ENCODE peak calls at places on chromosomes 11 and 22, in ten cellular contexts. One of them, this sample, is unnamed.

GRCh38 chr22:32712644-32713355 is 88.7 kb upstream of the TIMP3 start:
- DNase-seq in right lobe of liver: no peak
- DNase-seq in cardiac muscle cell: peak; percentile 41
- DNase-seq in neural progenitor cell: no peak
- DNase-seq in HCT116: no peak
- DNase-seq in fibroblast of lung: no peak
- DNase-seq in CD8-positive, alpha-beta T cell: no peak
- DNase-seq in vagina: no peak
- DNase-seq in heart left ventricle: no peak
- DNase-seq in thoracic aorta: no peak
- DNase-seq in this sample: no peak

GRCh38 chr11:15276616-15277015 is 161.9 kb downstream of the INSC start:
- DNase-seq in right lobe of liver: no peak
- DNase-seq in cardiac muscle cell: peak; percentile 6
- DNase-seq in neural progenitor cell: peak; percentile 61
- DNase-seq in HCT116: peak; percentile 4
- DNase-seq in fibroblast of lung: peak; percentile 31
- DNase-seq in CD8-positive, alpha-beta T cell: no peak
- DNase-seq in vagina: no peak
- DNase-seq in heart left ventricle: no peak
- DNase-seq in thoracic aorta: no peak
- DNase-seq in this sample: no peak

GRCh38 chr11:82403640-82404305 is 329.9 kb downstream of the FAM181B start:
- DNase-seq in right lobe of liver: no peak
- DNase-seq in cardiac muscle cell: no peak
- DNase-seq in neural progenitor cell: no peak
- DNase-seq in HCT116: no peak
- DNase-seq in fibroblast of lung: no peak
- DNase-seq in CD8-positive, alpha-beta T cell: no peak
- DNase-seq in vagina: no peak
- DNase-seq in heart left ventricle: no peak
- DNase-seq in thoracic aorta: no peak
- DNase-seq in this sample: peak; percentile 65

GRCh38 chr11:2427721-2428321 is 16.5 kb downstream of the TRPM5 start:
- DNase-seq in right lobe of liver: no peak
- DNase-seq in cardiac muscle cell: no peak
- DNase-seq in neural progenitor cell: no peak
- DNase-seq in HCT116: no peak
- DNase-seq in fibroblast of lung: no peak
- DNase-seq in CD8-positive, alpha-beta T cell: no peak
- DNase-seq in vagina: no peak
- DNase-seq in heart left ventricle: no peak
- DNase-seq in thoracic aorta: no peak
- DNase-seq in this sample: no peak

GRCh38 chr11:120147094-120147949 is 9.4 kb upstream of the TRIM29 start:
- DNase-seq in right lobe of liver: no peak
- DNase-seq in cardiac muscle cell: no peak
- DNase-seq in neural progenitor cell: no peak
- DNase-seq in HCT116: no peak
- DNase-seq in fibroblast of lung: no peak
- DNase-seq in CD8-positive, alpha-beta T cell: no peak
- DNase-seq in vagina: no peak
- DNase-seq in heart left ventricle: no peak
- DNase-seq in thoracic aorta: no peak
- DNase-seq in this sample: no peak

GRCh38 chr11:69796063-69796462 is 20.9 kb upstream of the FGF4 start:
- DNase-seq in right lobe of liver: no peak
- DNase-seq in cardiac muscle cell: no peak
- DNase-seq in neural progenitor cell: no peak
- DNase-seq in HCT116: no peak
- DNase-seq in fibroblast of lung: no peak
- DNase-seq in CD8-positive, alpha-beta T cell: no peak
- DNase-seq in vagina: no peak
- DNase-seq in heart left ventricle: no peak
- DNase-seq in thoracic aorta: no peak
- DNase-seq in this sample: no peak

GRCh38 chr11:8338138-8338537 is 74.5 kb upstream of the LMO1 start:
- DNase-seq in right lobe of liver: peak; percentile 57
- DNase-seq in cardiac muscle cell: peak; percentile 57
- DNase-seq in neural progenitor cell: peak; percentile 67
- DNase-seq in HCT116: peak; percentile 31
- DNase-seq in fibroblast of lung: peak; percentile 19
- DNase-seq in CD8-positive, alpha-beta T cell: no peak
- DNase-seq in vagina: no peak
- DNase-seq in heart left ventricle: peak; percentile 34
- DNase-seq in thoracic aorta: no peak
- DNase-seq in this sample: no peak

GRCh38 chr11:112029460-112029859 is 4.3 kb downstream of the DLAT start:
- DNase-seq in right lobe of liver: no peak
- DNase-seq in cardiac muscle cell: no peak
- DNase-seq in neural progenitor cell: no peak
- DNase-seq in HCT116: no peak
- DNase-seq in fibroblast of lung: no peak
- DNase-seq in CD8-positive, alpha-beta T cell: no peak
- DNase-seq in vagina: no peak
- DNase-seq in heart left ventricle: no peak
- DNase-seq in thoracic aorta: no peak
- DNase-seq in this sample: no peak

GRCh38 chr11:125943661-125944349 is 2.0 kb upstream of the VSIG10L2 start:
- DNase-seq in right lobe of liver: no peak
- DNase-seq in cardiac muscle cell: no peak
- DNase-seq in neural progenitor cell: no peak
- DNase-seq in HCT116: no peak
- DNase-seq in fibroblast of lung: no peak
- DNase-seq in CD8-positive, alpha-beta T cell: no peak
- DNase-seq in vagina: peak; percentile 69
- DNase-seq in heart left ventricle: peak; percentile 9
- DNase-seq in thoracic aorta: no peak
- DNase-seq in this sample: no peak

GRCh38 chr11:60948251-60948650 is 3.7 kb downstream of the SLC15A3 start:
- DNase-seq in right lobe of liver: no peak
- DNase-seq in cardiac muscle cell: no peak
- DNase-seq in neural progenitor cell: no peak
- DNase-seq in HCT116: no peak
- DNase-seq in fibroblast of lung: no peak
- DNase-seq in CD8-positive, alpha-beta T cell: no peak
- DNase-seq in vagina: no peak
- DNase-seq in heart left ventricle: no peak
- DNase-seq in thoracic aorta: no peak
- DNase-seq in this sample: no peak

GRCh38 chr11:68127791-68128681 is 6.8 kb upstream of the CHKA start:
- DNase-seq in right lobe of liver: peak; percentile 69
- DNase-seq in cardiac muscle cell: peak; percentile 91
- DNase-seq in neural progenitor cell: peak; percentile 91
- DNase-seq in HCT116: peak; percentile 22
- DNase-seq in fibroblast of lung: peak; percentile 64
- DNase-seq in CD8-positive, alpha-beta T cell: no peak
- DNase-seq in vagina: no peak
- DNase-seq in heart left ventricle: peak; percentile 59
- DNase-seq in thoracic aorta: no peak
- DNase-seq in this sample: peak; percentile 83

GRCh38 chr11:518463-519202 is 11.6 kb upstream of the RNH1 start:
- DNase-seq in right lobe of liver: peak; percentile 89
- DNase-seq in cardiac muscle cell: peak; percentile 96
- DNase-seq in neural progenitor cell: peak; percentile 86
- DNase-seq in HCT116: peak; percentile 85
- DNase-seq in fibroblast of lung: peak; percentile 89
- DNase-seq in CD8-positive, alpha-beta T cell: peak; percentile 92
- DNase-seq in vagina: peak; percentile 96
- DNase-seq in heart left ventricle: peak; percentile 86
- DNase-seq in thoracic aorta: peak; percentile 88
- DNase-seq in this sample: peak; percentile 88

GRCh38 chr11:117984471-117984870 is 1.7 kb upstream of the IL10RA start:
- DNase-seq in right lobe of liver: no peak
- DNase-seq in cardiac muscle cell: no peak
- DNase-seq in neural progenitor cell: no peak
- DNase-seq in HCT116: no peak
- DNase-seq in fibroblast of lung: no peak
- DNase-seq in CD8-positive, alpha-beta T cell: no peak
- DNase-seq in vagina: no peak
- DNase-seq in heart left ventricle: no peak
- DNase-seq in thoracic aorta: no peak
- DNase-seq in this sample: no peak

GRCh38 chr11:46120361-46120710 is 918 bp downstream of the PHF21A start:
- DNase-seq in right lobe of liver: peak; percentile 49
- DNase-seq in cardiac muscle cell: no peak
- DNase-seq in neural progenitor cell: peak; percentile 59
- DNase-seq in HCT116: no peak
- DNase-seq in fibroblast of lung: no peak
- DNase-seq in CD8-positive, alpha-beta T cell: no peak
- DNase-seq in vagina: no peak
- DNase-seq in heart left ventricle: peak; percentile 46
- DNase-seq in thoracic aorta: no peak
- DNase-seq in this sample: peak; percentile 82

GRCh38 chr22:41939981-41940852 is 6.7 kb downstream of the CENPM start:
- DNase-seq in right lobe of liver: no peak
- DNase-seq in cardiac muscle cell: no peak
- DNase-seq in neural progenitor cell: no peak
- DNase-seq in HCT116: no peak
- DNase-seq in fibroblast of lung: no peak
- DNase-seq in CD8-positive, alpha-beta T cell: peak; percentile 84
- DNase-seq in vagina: no peak
- DNase-seq in heart left ventricle: no peak
- DNase-seq in thoracic aorta: no peak
- DNase-seq in this sample: no peak

GRCh38 chr22:43465291-43466015 is 53.6 kb downstream of the MPPED1 start:
- DNase-seq in right lobe of liver: no peak
- DNase-seq in cardiac muscle cell: no peak
- DNase-seq in neural progenitor cell: no peak
- DNase-seq in HCT116: no peak
- DNase-seq in fibroblast of lung: no peak
- DNase-seq in CD8-positive, alpha-beta T cell: no peak
- DNase-seq in vagina: no peak
- DNase-seq in heart left ventricle: no peak
- DNase-seq in thoracic aorta: no peak
- DNase-seq in this sample: no peak

GRCh38 chr11:66360406-66361073 is 11.0 kb downstream of the SLC29A2 start:
- DNase-seq in right lobe of liver: no peak
- DNase-seq in cardiac muscle cell: no peak
- DNase-seq in neural progenitor cell: no peak
- DNase-seq in HCT116: no peak
- DNase-seq in fibroblast of lung: no peak
- DNase-seq in CD8-positive, alpha-beta T cell: no peak
- DNase-seq in vagina: no peak
- DNase-seq in heart left ventricle: no peak
- DNase-seq in thoracic aorta: no peak
- DNase-seq in this sample: no peak

GRCh38 chr11:3911908-3912505 is 56.5 kb downstream of the STIM1 start:
- DNase-seq in right lobe of liver: no peak
- DNase-seq in cardiac muscle cell: no peak
- DNase-seq in neural progenitor cell: no peak
- DNase-seq in HCT116: no peak
- DNase-seq in fibroblast of lung: no peak
- DNase-seq in CD8-positive, alpha-beta T cell: no peak
- DNase-seq in vagina: no peak
- DNase-seq in heart left ventricle: no peak
- DNase-seq in thoracic aorta: no peak
- DNase-seq in this sample: no peak

GRCh38 chr11:16861867-16862266 is 123.4 kb downstream of the C11orf58 start:
- DNase-seq in right lobe of liver: no peak
- DNase-seq in cardiac muscle cell: no peak
- DNase-seq in neural progenitor cell: peak; percentile 29
- DNase-seq in HCT116: no peak
- DNase-seq in fibroblast of lung: no peak
- DNase-seq in CD8-positive, alpha-beta T cell: no peak
- DNase-seq in vagina: no peak
- DNase-seq in heart left ventricle: no peak
- DNase-seq in thoracic aorta: no peak
- DNase-seq in this sample: no peak
- H3K4me1 ChIP-seq in right lobe of liver: no peaks in the 10 kb centered on the region
- H3K4me1 ChIP-seq in cardiac muscle cell: peaks cover 66% of the 10 kb centered on the region
- H3K4me1 ChIP-seq in neural progenitor cell: peaks cover 40% of the 10 kb centered on the region
- H3K4me1 ChIP-seq in HCT116: no peaks in the 10 kb centered on the region
- H3K4me1 ChIP-seq in fibroblast of lung: no peaks in the 10 kb centered on the region
- H3K4me1 ChIP-seq in CD8-positive, alpha-beta T cell: no peaks in the 10 kb centered on the region
- H3K4me1 ChIP-seq in vagina: no peaks in the 10 kb centered on the region
- H3K4me1 ChIP-seq in heart left ventricle: peaks cover 27% of the 10 kb centered on the region
- H3K4me1 ChIP-seq in thoracic aorta: no peaks in the 10 kb centered on the region
- H3K4me1 ChIP-seq in this sample: no peaks in the 10 kb centered on the region

GRCh38 chr11:43737194-43737575 is 56.6 kb downstream of the HSD17B12 start:
- DNase-seq in right lobe of liver: no peak
- DNase-seq in cardiac muscle cell: no peak
- DNase-seq in neural progenitor cell: no peak
- DNase-seq in HCT116: no peak
- DNase-seq in fibroblast of lung: peak; percentile 5
- DNase-seq in CD8-positive, alpha-beta T cell: no peak
- DNase-seq in vagina: no peak
- DNase-seq in heart left ventricle: no peak
- DNase-seq in thoracic aorta: no peak
- DNase-seq in this sample: no peak
- H3K27ac ChIP-seq in right lobe of liver: no peak overlapping the region
- H3K27ac ChIP-seq in cardiac muscle cell: peak overlapping the region; percentile 97
- H3K27ac ChIP-seq in neural progenitor cell: no peak overlapping the region
- H3K27ac ChIP-seq in HCT116: no peak overlapping the region
- H3K27ac ChIP-seq in fibroblast of lung: peak overlapping the region; percentile 26
- H3K27ac ChIP-seq in CD8-positive, alpha-beta T cell: no peak overlapping the region
- H3K27ac ChIP-seq in vagina: no peak overlapping the region
- H3K27ac ChIP-seq in heart left ventricle: peak overlapping the region; percentile 87
- H3K27ac ChIP-seq in thoracic aorta: peak overlapping the region; percentile 63
- H3K27ac ChIP-seq in this sample: no peak overlapping the region

DNA sequence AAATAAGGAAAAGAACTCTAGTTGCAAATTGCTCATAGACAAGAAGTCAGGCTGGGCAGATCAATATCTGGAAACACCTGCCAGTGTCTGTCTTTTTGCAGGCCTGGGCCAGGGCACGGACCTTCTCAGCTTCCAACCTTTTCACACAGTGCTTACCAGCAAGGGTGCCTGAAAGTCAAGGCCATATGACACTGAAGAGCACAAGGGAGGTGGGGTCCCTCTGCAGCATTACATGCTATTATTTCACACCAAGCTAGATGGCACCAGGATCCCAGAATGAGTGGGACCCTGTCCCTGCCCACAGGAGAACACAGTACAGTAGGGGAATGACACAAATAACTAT is 5.9 kb upstream of the PEX26 start:
- DNase-seq in right lobe of liver: no peak
- DNase-seq in cardiac muscle cell: no peak
- DNase-seq in neural progenitor cell: no peak
- DNase-seq in HCT116: no peak
- DNase-seq in fibroblast of lung: no peak
- DNase-seq in CD8-positive, alpha-beta T cell: no peak
- DNase-seq in vagina: no peak
- DNase-seq in heart left ventricle: no peak
- DNase-seq in thoracic aorta: no peak
- DNase-seq in this sample: no peak
- TF ChIP-seq CTCF in right lobe of liver: no peak
- TF ChIP-seq CTCF in cardiac muscle cell: no peak
- TF ChIP-seq CTCF in neural progenitor cell: no peak
- TF ChIP-seq CTCF in HCT116: no peak
- TF ChIP-seq CTCF in fibroblast of lung: no peak
- TF ChIP-seq CTCF in CD8-positive, alpha-beta T cell: no peak
- TF ChIP-seq CTCF in vagina: no peak
- TF ChIP-seq CTCF in heart left ventricle: no peak
- TF ChIP-seq CTCF in thoracic aorta: no peak
- TF ChIP-seq CTCF in this sample: no peak

DNA sequence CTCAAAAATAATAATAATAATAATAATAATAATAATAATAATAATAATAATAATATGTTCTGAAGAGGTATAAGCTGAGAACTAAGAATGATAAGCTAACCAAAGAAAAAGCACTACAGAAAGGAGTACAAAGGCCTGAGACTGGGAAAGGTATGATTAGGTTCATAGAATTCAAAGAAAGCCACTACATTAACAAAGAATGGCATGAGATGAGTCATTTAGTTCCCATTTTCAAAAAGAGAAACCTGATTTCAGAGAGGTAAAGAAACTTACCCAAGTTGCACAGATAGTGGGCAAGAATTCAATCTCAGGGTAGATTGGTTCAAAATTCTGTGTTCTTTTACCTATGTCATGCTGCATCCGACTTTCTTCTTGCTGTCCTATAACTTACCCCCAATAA is 350.9 kb downstream of the TTC28 start:
- DNase-seq in right lobe of liver: no peak
- DNase-seq in cardiac muscle cell: no peak
- DNase-seq in neural progenitor cell: no peak
- DNase-seq in HCT116: no peak
- DNase-seq in fibroblast of lung: no peak
- DNase-seq in CD8-positive, alpha-beta T cell: no peak
- DNase-seq in vagina: no peak
- DNase-seq in heart left ventricle: no peak
- DNase-seq in thoracic aorta: no peak
- DNase-seq in this sample: no peak
- H3K4me1 ChIP-seq in right lobe of liver: no peaks in the 10 kb centered on the region
- H3K4me1 ChIP-seq in cardiac muscle cell: peaks cover 9% of the 10 kb centered on the region
- H3K4me1 ChIP-seq in neural progenitor cell: no peaks in the 10 kb centered on the region
- H3K4me1 ChIP-seq in HCT116: no peaks in the 10 kb centered on the region
- H3K4me1 ChIP-seq in fibroblast of lung: no peaks in the 10 kb centered on the region
- H3K4me1 ChIP-seq in CD8-positive, alpha-beta T cell: no peaks in the 10 kb centered on the region
- H3K4me1 ChIP-seq in vagina: no peaks in the 10 kb centered on the region
- H3K4me1 ChIP-seq in heart left ventricle: no peaks in the 10 kb centered on the region
- H3K4me1 ChIP-seq in thoracic aorta: peaks cover 26% of the 10 kb centered on the region
- H3K4me1 ChIP-seq in this sample: no peaks in the 10 kb centered on the region

This sample was measured in left lung.